ENCODE peak calls at places on chromosomes 3 and 15, in five cellular contexts. J is tibial artery, I is lower lobe of right lung, Y is cardiac muscle cell, C is pancreas. W is an unnamed sample.
A peak's percentile ranks its signal among the peaks of the same experiment; 100 is the strongest.

GRCh38 chr3:66592061-66592875 is 91.4 kb upstream of the LRIG1 start:
- DNase-seq in C (no peak), Y (no peak), I (no peak), J (no peak), W (no peak)

GRCh38 chr15:58491499-58492202 is 59.9 kb downstream of the LIPC start:
- DNase-seq in Y (no peak), I (no peak), C (no peak), J (no peak), W (no peak)

GRCh38 chr3:194879991-194880939 is 194.6 kb downstream of the FAM43A start:
- DNase-seq in C (no peak), I (no peak), Y (peak; percentile 88), J (peak; percentile 80), W (no peak)

GRCh38 chr15:101489633-101490407 is at the start of gene PCSK6:
- DNase-seq in I (no peak), C (peak; percentile 79), J (no peak), Y (peak; percentile 28), W (no peak)

GRCh38 chr3:136276049-136276755 is 26.1 kb downstream of the PCCB start:
- DNase-seq in Y (peak; percentile 6), C (no peak), J (no peak), I (no peak), W (no peak)

GRCh38 chr3:171459942-171460225 is 321 bp downstream of the TNIK start:
- DNase-seq in I (no peak), Y (no peak), J (no peak), C (no peak), W (no peak)

GRCh38 chr3:188104050-188104449 is 49.9 kb upstream of the LPP start:
- DNase-seq in I (no peak), C (no peak), J (no peak), Y (no peak), W (no peak)

GRCh38 chr3:173410836-173411235 is 13.3 kb downstream of the NLGN1 start:
- DNase-seq in C (no peak), Y (no peak), J (no peak), I (no peak), W (no peak)

GRCh38 chr15:52018244-52018643 is 775 bp upstream of the MAPK6 start:
- DNase-seq in J (no peak), C (no peak), I (no peak), Y (no peak), W (no peak)

GRCh38 chr3:46712191-46713047 is 5.2 kb downstream of the PRSS50 start:
- DNase-seq in I (peak; percentile 23), Y (no peak), C (peak; percentile 46), J (peak; percentile 42), W (no peak)

GRCh38 chr15:70789213-70789612 is 25.9 kb upstream of the UACA start:
- DNase-seq in I (no peak), J (no peak), Y (peak; percentile 41), C (no peak), W (no peak)

GRCh38 chr15:90211440-90212168 is 10.5 kb downstream of the SEMA4B start:
- DNase-seq in Y (no peak), I (no peak), C (peak; percentile 66), J (no peak), W (no peak)

GRCh38 chr3:10182950-10183349 is 18.2 kb downstream of the IRAK2 start:
- DNase-seq in Y (no peak), I (no peak), C (no peak), J (no peak), W (no peak)

GRCh38 chr15:41494190-41494921 is 682 bp downstream of the ITPKA start:
- DNase-seq in Y (no peak), I (peak; percentile 55), J (no peak), C (peak; percentile 74), W (no peak)

GRCh38 chr3:117565777-117566176 is 856.2 kb downstream of the TUSC7 start:
- DNase-seq in J (no peak), C (no peak), I (no peak), Y (no peak), W (no peak)

GRCh38 chr3:178777718-178778411 is 241.6 kb downstream of the KCNMB2 start:
- DNase-seq in J (no peak), I (no peak), Y (no peak), C (no peak), W (no peak)

GRCh38 chr15:34336947-34337556 is 529 bp downstream of the SLC12A6 start:
- DNase-seq in J (no peak), C (no peak), I (no peak), Y (no peak), W (no peak)

GRCh38 chr15:44712108-44713005 is 1.0 kb downstream of the B2M start:
- DNase-seq in J (peak; percentile 77), C (peak; percentile 68), I (peak; percentile 75), Y (peak; percentile 92), W (no peak)

GRCh38 chr15:65551183-65551582 is 20.9 kb downstream of the HACD3 start:
- DNase-seq in Y (no peak), J (no peak), C (no peak), I (no peak), W (no peak)
- H3K4me1 ChIP-seq in Y (no peaks in the 10 kb centered on the region), J (no peaks in the 10 kb centered on the region), C (peaks cover 15% of the 10 kb centered on the region), I (no peaks in the 10 kb centered on the region), W (peaks cover 1% of the 10 kb centered on the region)

GRCh38 chr3:138544546-138544945 is 49.5 kb downstream of the CEP70 start:
- DNase-seq in I (no peak), J (no peak), C (no peak), Y (no peak), W (no peak)
- H3K36me3 ChIP-seq in I (peaks cover 34% of the 10 kb centered on the region), J (peaks cover 89% of the 10 kb centered on the region), C (peaks cover 21% of the 10 kb centered on the region), Y (peaks cover 4% of the 10 kb centered on the region), W (peaks cover 12% of the 10 kb centered on the region)

GRCh38 chr15:39494462-39494861 is 86.4 kb upstream of the THBS1 start:
- DNase-seq in Y (no peak), C (no peak), J (no peak), I (no peak), W (no peak)

GRCh38 chr15:39488498-39488897 is 92.4 kb upstream of the THBS1 start:
- DNase-seq in Y (peak; percentile 38), C (no peak), J (no peak), I (no peak), W (no peak)

GRCh38 chr15:39493393-39494067 is 87.3 kb upstream of the THBS1 start:
- DNase-seq in Y (no peak), C (no peak), J (no peak), I (no peak), W (no peak)

GRCh38 chr15:39491917-39492490 is 88.9 kb upstream of the THBS1 start:
- DNase-seq in I (no peak), C (no peak), J (no peak), Y (no peak), W (no peak)

DNA sequence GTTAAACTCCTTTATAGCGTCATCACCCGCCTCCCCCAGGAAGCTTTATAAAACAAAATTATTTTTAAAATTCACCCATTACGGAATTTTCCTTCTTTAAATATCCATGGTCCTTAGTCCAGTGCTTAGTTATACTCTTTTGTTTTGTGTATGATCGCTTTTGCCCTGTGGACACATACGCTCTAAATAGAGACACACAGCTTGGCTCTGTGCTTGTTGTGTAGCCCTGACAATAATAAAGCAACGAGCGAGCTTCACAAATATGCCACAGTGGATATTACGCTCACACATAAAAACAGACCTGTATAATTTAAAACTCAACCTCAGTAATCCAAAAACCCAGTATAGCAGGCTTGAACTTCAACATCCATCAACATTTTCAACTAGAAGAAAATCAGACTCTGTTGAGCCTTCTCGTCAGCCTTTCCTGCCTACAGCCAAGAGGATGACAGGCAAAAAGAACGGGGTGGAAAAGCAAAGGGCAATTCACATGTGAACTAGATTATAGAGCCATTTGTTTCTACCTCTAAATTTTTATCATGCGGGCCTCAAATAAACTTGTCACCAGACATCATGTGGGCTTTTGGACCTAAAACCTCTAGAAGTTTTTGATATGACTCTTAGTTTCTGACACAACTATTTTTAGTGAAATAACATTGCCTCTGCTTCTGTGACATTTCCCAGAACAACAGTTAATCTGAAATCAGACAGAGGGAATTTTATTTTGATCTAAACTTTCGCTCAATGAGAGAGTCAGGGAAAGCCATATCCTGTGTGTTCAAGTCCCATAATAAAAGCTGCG is 89.6 kb upstream of the THBS1 start:
- DNase-seq in I (no peak), C (no peak), J (no peak), Y (no peak), W (no peak)
- H3K4me1 ChIP-seq in I (peaks cover 4% of the 10 kb centered on the region), C (peaks cover 6% of the 10 kb centered on the region), J (peaks cover 20% of the 10 kb centered on the region), Y (peaks cover 53% of the 10 kb centered on the region), W (no peaks in the 10 kb centered on the region)

DNA sequence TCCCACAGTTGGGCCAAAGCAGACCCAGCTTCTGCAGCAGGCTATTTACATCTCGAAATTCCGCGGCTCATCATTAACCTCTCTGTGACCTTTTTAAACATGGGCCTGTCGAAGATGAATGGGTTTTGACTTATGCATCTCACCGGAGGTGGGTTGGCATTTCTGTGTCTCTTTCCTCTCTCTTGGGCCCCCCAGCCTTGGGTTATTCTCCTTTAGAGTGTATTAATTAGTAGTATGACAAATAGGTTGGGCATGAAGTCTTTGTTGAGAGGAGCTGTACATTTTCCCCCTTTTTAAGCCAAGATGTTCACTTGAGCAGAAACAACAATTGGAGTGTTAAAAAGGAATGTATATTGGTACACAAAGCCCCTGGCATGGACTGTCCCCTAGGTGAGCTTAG is 9.8 kb downstream of the SMAD6 start:
- DNase-seq in Y (no peak), I (no peak), C (no peak), J (no peak), W (no peak)
- H3K36me3 ChIP-seq in Y (peaks cover 56% of the 10 kb centered on the region), I (peaks cover 21% of the 10 kb centered on the region), C (no peaks in the 10 kb centered on the region), J (peaks cover 25% of the 10 kb centered on the region), W (peaks cover 2% of the 10 kb centered on the region)

GRCh38 chr3:196281962-196282361 is 5.6 kb downstream of the PCYT1A start:
- DNase-seq in C (no peak), Y (no peak), I (no peak), J (no peak), W (no peak)

GRCh38 chr3:196287405-196288140 is at the start of gene PCYT1A:
- DNase-seq in I (peak; percentile 95), J (peak; percentile 95), Y (peak; percentile 97), C (peak; percentile 87), W (peak; percentile 92)

GRCh38 chr3:196287066-196287404 is 491 bp downstream of the PCYT1A start:
- DNase-seq in C (no peak), I (no peak), J (peak; percentile 68), Y (peak; percentile 29), W (no peak)

GRCh38 chr3:196280689-196281463 is 6.7 kb downstream of the PCYT1A start:
- DNase-seq in C (no peak), Y (no peak), I (no peak), J (no peak), W (no peak)

GRCh38 chr3:196284396-196284795 is 3.1 kb downstream of the PCYT1A start:
- DNase-seq in I (no peak), Y (peak; percentile 11), J (no peak), C (no peak), W (no peak)
- H3K4me1 ChIP-seq in I (peaks cover 55% of the 10 kb centered on the region), Y (peaks cover 58% of the 10 kb centered on the region), J (peaks cover 25% of the 10 kb centered on the region), C (peaks cover 39% of the 10 kb centered on the region), W (peaks cover 2% of the 10 kb centered on the region)

W was measured in iPS DF 6.9.